ENCODE peak calls at places on chromosomes 16 and 17, in ten cellular contexts. C, O, G, P, Y, E, N, T, S and V are unnamed samples.

GRCh38 chr17:4616456-4616855 is 25.0 kb downstream of the ALOX15 start:
- DNase-seq in C (no peak), O (no peak), G (no peak), P (no peak), Y (no peak), E (no peak), N (no peak), T (no peak), S (no peak), V (no peak)

GRCh38 chr16:15643453-15644305 is 725 bp upstream of the MARF1 start:
- DNase-seq in C (peak), O (no peak), G (peak), P (no peak), Y (no peak), E (peak), N (no peak), T (peak), S (no peak), V (peak)

GRCh38 chr17:17732892-17733670 is 51.8 kb downstream of the RAI1 start:
- DNase-seq in C (peak), O (peak), G (peak), P (no peak), Y (no peak), E (no peak), N (no peak), T (no peak), S (no peak), V (no peak)

GRCh38 chr16:51181495-51181795 is 30.4 kb upstream of the SALL1 start:
- DNase-seq in C (no peak), O (no peak), G (no peak), P (no peak), Y (no peak), E (no peak), N (no peak), T (no peak), S (no peak), V (no peak)

GRCh38 chr16:8644513-8645140 is 23.1 kb downstream of the METTL22 start:
- DNase-seq in C (no peak), O (no peak), G (no peak), P (peak), Y (no peak), E (no peak), N (no peak), T (no peak), S (no peak), V (peak)

GRCh38 chr16:17309510-17309909 is 161.2 kb downstream of the XYLT1 start:
- DNase-seq in C (no peak), O (no peak), G (no peak), P (no peak), Y (no peak), E (no peak), N (no peak), T (no peak), S (no peak), V (no peak)

GRCh38 chr17:8225813-8226535 is 15.6 kb upstream of the AURKB start:
- DNase-seq in C (no peak), O (peak), G (peak), P (peak), Y (peak), E (peak), N (no peak), T (peak), S (no peak), V (no peak)

GRCh38 chr16:84462296-84463210 is 41.9 kb downstream of the MEAK7 start:
- DNase-seq in C (no peak), O (peak), G (no peak), P (no peak), Y (no peak), E (no peak), N (no peak), T (no peak), S (no peak), V (no peak)

GRCh38 chr17:57593739-57594462 is 151.2 kb downstream of the CCDC182 start:
- DNase-seq in C (no peak), O (no peak), G (no peak), P (no peak), Y (no peak), E (no peak), N (no peak), T (no peak), S (no peak), V (no peak)

GRCh38 chr16:77271532-77272426 is 72.6 kb downstream of the SYCE1L start:
- DNase-seq in C (no peak), O (no peak), G (no peak), P (no peak), Y (no peak), E (no peak), N (no peak), T (no peak), S (no peak), V (no peak)

GRCh38 chr16:73064227-73064995 is 16.5 kb upstream of the ZFHX3 start:
- DNase-seq in C (no peak), O (peak), G (peak), P (no peak), Y (no peak), E (no peak), N (no peak), T (no peak), S (no peak), V (no peak)

GRCh38 chr17:48732688-48733629 is 4.4 kb upstream of the HOXB13 start:
- DNase-seq in C (no peak), O (no peak), G (no peak), P (no peak), Y (no peak), E (no peak), N (no peak), T (no peak), S (no peak), V (no peak)

GRCh38 chr16:4212934-4213296 is 29.0 kb downstream of the SRL start:
- DNase-seq in C (no peak), O (peak), G (peak), P (no peak), Y (no peak), E (no peak), N (peak), T (no peak), S (no peak), V (no peak)

GRCh38 chr16:56314244-56314850 is 111.0 kb downstream of the AMFR start:
- DNase-seq in C (no peak), O (no peak), G (no peak), P (no peak), Y (no peak), E (no peak), N (no peak), T (no peak), S (no peak), V (no peak)

GRCh38 chr17:20171741-20172377 is 162.7 kb downstream of the SPECC1 start:
- DNase-seq in C (no peak), O (no peak), G (no peak), P (no peak), Y (no peak), E (no peak), N (no peak), T (no peak), S (no peak), V (no peak)

GRCh38 chr16:4795181-4795827 is at the start of gene SMIM22:
- DNase-seq in C (no peak), O (no peak), G (no peak), P (no peak), Y (no peak), E (no peak), N (no peak), T (no peak), S (no peak), V (no peak)

GRCh38 chr16:17476414-17477259 is 5.9 kb upstream of the XYLT1 start:
- DNase-seq in C (peak), O (peak), G (peak), P (peak), Y (no peak), E (peak), N (peak), T (peak), S (no peak), V (peak)

GRCh38 chr17:7560172-7561027 is 1.3 kb upstream of the SENP3 start:
- DNase-seq in C (peak), O (peak), G (peak), P (no peak), Y (no peak), E (no peak), N (no peak), T (no peak), S (no peak), V (peak)

GRCh38 chr17:70208080-70208794 is 38.9 kb downstream of the KCNJ2 start:
- DNase-seq in C (no peak), O (no peak), G (no peak), P (no peak), Y (no peak), E (no peak), N (no peak), T (no peak), S (no peak), V (no peak)

GRCh38 chr17:55622547-55622946 is 100.1 kb downstream of the TMEM100 start:
- DNase-seq in C (no peak), O (no peak), G (no peak), P (no peak), Y (no peak), E (no peak), N (no peak), T (no peak), S (no peak), V (no peak)

GRCh38 chr17:61337247-61337812 is 62.3 kb upstream of the TBX2 start:
- DNase-seq in C (no peak), O (no peak), G (no peak), P (no peak), Y (no peak), E (no peak), N (no peak), T (no peak), S (no peak), V (no peak)

GRCh38 chr17:69223809-69224208 is 4.8 kb downstream of the ABCA10 start:
- DNase-seq in C (no peak), O (no peak), G (peak), P (no peak), Y (no peak), E (no peak), N (no peak), T (peak), S (peak), V (no peak)

GRCh38 chr16:55021595-55022475 is 91.2 kb downstream of the IRX5 start:
- DNase-seq in C (no peak), O (peak), G (peak), P (no peak), Y (no peak), E (no peak), N (peak), T (no peak), S (no peak), V (peak)

GRCh38 chr16:28915181-28915580 is 9.9 kb downstream of the RABEP2 start:
- DNase-seq in C (no peak), O (no peak), G (peak), P (no peak), Y (no peak), E (no peak), N (peak), T (no peak), S (peak), V (no peak)

GRCh38 chr17:79133986-79134385 is 59.4 kb downstream of the ENGASE start:
- DNase-seq in C (no peak), O (no peak), G (no peak), P (no peak), Y (no peak), E (no peak), N (no peak), T (no peak), S (no peak), V (no peak)

GRCh38 chr17:62616993-62617893 is 10.2 kb upstream of the MRC2 start:
- DNase-seq in C (no peak), O (no peak), G (no peak), P (no peak), Y (no peak), E (no peak), N (no peak), T (no peak), S (no peak), V (no peak)

GRCh38 chr17:27755706-27756466 is 44.4 kb downstream of the NOS2 start:
- DNase-seq in C (no peak), O (no peak), G (no peak), P (no peak), Y (no peak), E (no peak), N (no peak), T (no peak), S (no peak), V (no peak)

GRCh38 chr16:2815299-2815771 is 1.7 kb upstream of the PRSS21 start:
- DNase-seq in C (no peak), O (no peak), G (no peak), P (no peak), Y (no peak), E (no peak), N (no peak), T (no peak), S (no peak), V (no peak)

GRCh38 chr17:39828443-39828842 is 35.7 kb downstream of the IKZF3 start:
- DNase-seq in C (no peak), O (no peak), G (no peak), P (no peak), Y (no peak), E (no peak), N (no peak), T (no peak), S (no peak), V (no peak)

GRCh38 chr17:82160081-82160480 is 52.6 kb downstream of the CCDC57 start:
- DNase-seq in C (peak), O (peak), G (peak), P (no peak), Y (no peak), E (no peak), N (no peak), T (no peak), S (peak), V (no peak)

GRCh38 chr17:39659286-39660010 is 5.7 kb upstream of the TCAP start:
- DNase-seq in C (no peak), O (no peak), G (no peak), P (no peak), Y (no peak), E (no peak), N (no peak), T (no peak), S (no peak), V (no peak)

GRCh38 chr17:42230225-42230624 is 35.9 kb upstream of the GHDC start:
- DNase-seq in C (no peak), O (no peak), G (no peak), P (no peak), Y (no peak), E (no peak), N (no peak), T (no peak), S (no peak), V (no peak)

GRCh38 chr17:41413353-41413752 is 11.0 kb downstream of the KRT37 start:
- DNase-seq in C (no peak), O (no peak), G (peak), P (no peak), Y (no peak), E (no peak), N (no peak), T (no peak), S (no peak), V (no peak)

GRCh38 chr16:50183316-50183715 is 30.2 kb downstream of the TENT4B start:
- DNase-seq in C (no peak), O (no peak), G (peak), P (no peak), Y (no peak), E (no peak), N (no peak), T (no peak), S (no peak), V (no peak)

GRCh38 chr16:51624083-51624775 is 473.2 kb upstream of the SALL1 start:
- DNase-seq in C (no peak), O (peak), G (peak), P (no peak), Y (no peak), E (no peak), N (no peak), T (no peak), S (no peak), V (no peak)

GRCh38 chr16:66703359-66704215 is 7.0 kb upstream of the CMTM4 start:
- DNase-seq in C (no peak), O (peak), G (no peak), P (no peak), Y (no peak), E (no peak), N (no peak), T (no peak), S (no peak), V (no peak)

GRCh38 chr16:85735946-85736345 is 14.9 kb downstream of the C16orf74 start:
- DNase-seq in C (no peak), O (no peak), G (no peak), P (no peak), Y (no peak), E (no peak), N (no peak), T (no peak), S (no peak), V (no peak)

GRCh38 chr16:85735225-85735722 is 15.6 kb downstream of the C16orf74 start:
- DNase-seq in C (no peak), O (no peak), G (no peak), P (peak), Y (peak), E (no peak), N (no peak), T (no peak), S (no peak), V (peak)

GRCh38 chr16:85734311-85735017 is 16.4 kb downstream of the C16orf74 start:
- DNase-seq in C (no peak), O (no peak), G (no peak), P (no peak), Y (no peak), E (no peak), N (no peak), T (no peak), S (no peak), V (no peak)

GRCh38 chr16:85733155-85733838 is 17.6 kb downstream of the C16orf74 start:
- DNase-seq in C (no peak), O (no peak), G (peak), P (no peak), Y (no peak), E (peak), N (no peak), T (no peak), S (peak), V (no peak)

GRCh38 chr16:85733839-85734170 is 17.1 kb downstream of the C16orf74 start:
- DNase-seq in C (no peak), O (no peak), G (no peak), P (no peak), Y (no peak), E (no peak), N (no peak), T (no peak), S (peak), V (no peak)
- H3K4me3 ChIP-seq in C (no peak), O (no peak), G (peak), P (no peak), Y (no peak), E (no peak), N (no peak), T (no peak), S (no peak), V (no peak)

GRCh38 chr17:59829217-59830006 is 63.3 kb downstream of the TUBD1 start:
- DNase-seq in C (no peak), O (peak), G (peak), P (no peak), Y (no peak), E (no peak), N (peak), T (peak), S (peak), V (peak)

GRCh38 chr17:59827721-59828477 is 64.8 kb downstream of the TUBD1 start:
- DNase-seq in C (no peak), O (no peak), G (no peak), P (no peak), Y (no peak), E (no peak), N (no peak), T (no peak), S (no peak), V (no peak)

GRCh38 chr17:59828478-59828760 is 64.3 kb downstream of the TUBD1 start:
- DNase-seq in C (no peak), O (no peak), G (no peak), P (no peak), Y (no peak), E (no peak), N (no peak), T (no peak), S (no peak), V (no peak)

GRCh38 chr17:59830846-59831486 is 61.8 kb downstream of the TUBD1 start:
- DNase-seq in C (no peak), O (no peak), G (no peak), P (no peak), Y (no peak), E (no peak), N (no peak), T (no peak), S (no peak), V (no peak)

DNA sequence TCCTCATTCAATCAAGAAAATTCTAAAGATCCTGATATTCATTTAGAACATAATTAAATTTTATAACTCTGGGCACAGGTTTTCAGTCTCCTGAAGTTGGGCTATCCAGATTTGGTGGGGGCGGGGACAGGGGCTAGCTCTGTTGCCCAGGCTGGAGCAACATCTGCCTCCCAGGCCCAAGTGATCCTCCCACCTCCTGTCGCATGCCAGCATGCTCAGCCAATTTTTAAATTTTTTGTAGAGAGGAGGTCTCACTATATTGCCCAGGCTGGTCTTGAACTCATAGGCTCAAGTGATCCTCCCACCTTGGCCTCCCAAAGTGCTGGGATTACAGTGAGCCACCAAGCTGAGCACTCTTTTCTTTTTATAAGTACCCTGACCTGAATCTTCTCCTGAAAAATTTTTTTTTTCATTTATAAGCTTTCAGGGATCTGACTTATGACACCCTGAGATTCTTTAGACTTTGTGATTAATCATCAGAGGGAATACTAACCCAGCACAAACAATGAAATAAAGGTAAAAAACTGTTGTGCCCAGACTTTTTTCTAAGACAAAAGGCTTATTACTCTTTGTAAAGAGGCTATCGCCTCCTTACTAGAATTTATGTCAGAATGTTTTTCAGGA is 62.6 kb downstream of the TUBD1 start:
- DNase-seq in C (no peak), O (no peak), G (no peak), P (no peak), Y (no peak), E (no peak), N (no peak), T (no peak), S (no peak), V (no peak)
- H3K4me3 ChIP-seq in C (no peak), O (peak), G (peak), P (no peak), Y (no peak), E (no peak), N (peak), T (peak), S (peak), V (no peak)

GRCh38 chr17:1718362-1719165 is 5.9 kb upstream of the WDR81 start:
- DNase-seq in C (no peak), O (no peak), G (no peak), P (no peak), Y (no peak), E (no peak), N (no peak), T (no peak), S (no peak), V (no peak)
- H3K4me3 ChIP-seq in C (no peak), O (no peak), G (no peak), P (no peak), Y (no peak), E (no peak), N (no peak), T (no peak), S (no peak), V (no peak)

GRCh38 chr16:11374255-11374654 is 29.0 kb downstream of the RMI2 start:
- DNase-seq in C (no peak), O (no peak), G (peak), P (no peak), Y (no peak), E (no peak), N (no peak), T (no peak), S (no peak), V (no peak)
- H3K4me3 ChIP-seq in C (no peak), O (no peak), G (no peak), P (no peak), Y (no peak), E (no peak), N (no peak), T (no peak), S (no peak), V (no peak)